ENCODE peak calls at places on chromosomes 7 and 10, in five cellular contexts. V is mammary epithelial cell, K is type B pancreatic cell, T is heart right ventricle, G is AG04450. I is an unnamed sample.

GRCh38 chr7:96414931-96415292 is 93.0 kb upstream of the SLC25A13 start:
- DNase-seq in V (peak), K (no peak), T (no peak), G (no peak), I (no peak)

GRCh38 chr10:122421054-122421625 is 33.3 kb upstream of the ARMS2 start:
- DNase-seq in V (peak), K (no peak), T (no peak), G (no peak), I (peak)

GRCh38 chr7:96629884-96630283 is 79.8 kb downstream of the SEM1 start:
- DNase-seq in V (no peak), K (no peak), T (no peak), G (no peak), I (no peak)

GRCh38 chr10:127952575-127952869 is 45.6 kb downstream of the PTPRE start:
- DNase-seq in V (no peak), K (no peak), T (no peak), G (no peak), I (no peak)

GRCh38 chr7:43758861-43759683 is 592 bp downstream of the BLVRA start:
- DNase-seq in V (peak), K (peak), T (peak), G (no peak), I (no peak)

GRCh38 chr7:158617737-158618128 is 30.1 kb upstream of the PTPRN2 start:
- DNase-seq in V (no peak), K (no peak), T (no peak), G (no peak), I (no peak)

GRCh38 chr10:10803273-10803672 is 214.4 kb upstream of the CELF2 start:
- DNase-seq in V (no peak), K (no peak), T (no peak), G (no peak), I (no peak)

GRCh38 chr10:131279516-131279915 is 32.0 kb downstream of the TCERG1L start:
- DNase-seq in V (no peak), K (no peak), T (no peak), G (no peak), I (no peak)

GRCh38 chr10:14382022-14382421 is 51.3 kb upstream of the FRMD4A start:
- DNase-seq in V (no peak), K (no peak), T (no peak), G (peak), I (no peak)

GRCh38 chr10:105140600-105140999 is 499.5 kb downstream of the SORCS3 start:
- DNase-seq in V (no peak), K (no peak), T (no peak), G (no peak), I (no peak)

GRCh38 chr7:28328822-28329615 is 83.3 kb upstream of the CREB5 start:
- DNase-seq in V (no peak), K (no peak), T (no peak), G (no peak), I (no peak)

GRCh38 chr7:94252971-94253370 is 141.7 kb upstream of the COL1A2 start:
- DNase-seq in V (no peak), K (no peak), T (no peak), G (no peak), I (no peak)

GRCh38 chr7:4667776-4668509 is 14.2 kb upstream of the FOXK1 start:
- DNase-seq in V (peak), K (no peak), T (no peak), G (peak), I (peak)

GRCh38 chr7:142300689-142301088 is 42.8 kb upstream of the PRSS58 start:
- DNase-seq in V (no peak), K (no peak), T (no peak), G (no peak), I (no peak)

GRCh38 chr10:93115661-93116383 is 42.1 kb downstream of the CYP26A1 start:
- DNase-seq in V (peak), K (peak), T (peak), G (no peak), I (no peak)

GRCh38 chr7:16627236-16627635 is 18.3 kb downstream of the ANKMY2 start:
- DNase-seq in V (no peak), K (no peak), T (no peak), G (no peak), I (peak)

GRCh38 chr7:132328760-132329159 is 247.5 kb downstream of the PLXNA4 start:
- DNase-seq in V (no peak), K (no peak), T (no peak), G (no peak), I (no peak)

GRCh38 chr7:155106356-155106755 is 36.2 kb downstream of the HTR5A start:
- DNase-seq in V (no peak), K (no peak), T (no peak), G (no peak), I (no peak)

DNA sequence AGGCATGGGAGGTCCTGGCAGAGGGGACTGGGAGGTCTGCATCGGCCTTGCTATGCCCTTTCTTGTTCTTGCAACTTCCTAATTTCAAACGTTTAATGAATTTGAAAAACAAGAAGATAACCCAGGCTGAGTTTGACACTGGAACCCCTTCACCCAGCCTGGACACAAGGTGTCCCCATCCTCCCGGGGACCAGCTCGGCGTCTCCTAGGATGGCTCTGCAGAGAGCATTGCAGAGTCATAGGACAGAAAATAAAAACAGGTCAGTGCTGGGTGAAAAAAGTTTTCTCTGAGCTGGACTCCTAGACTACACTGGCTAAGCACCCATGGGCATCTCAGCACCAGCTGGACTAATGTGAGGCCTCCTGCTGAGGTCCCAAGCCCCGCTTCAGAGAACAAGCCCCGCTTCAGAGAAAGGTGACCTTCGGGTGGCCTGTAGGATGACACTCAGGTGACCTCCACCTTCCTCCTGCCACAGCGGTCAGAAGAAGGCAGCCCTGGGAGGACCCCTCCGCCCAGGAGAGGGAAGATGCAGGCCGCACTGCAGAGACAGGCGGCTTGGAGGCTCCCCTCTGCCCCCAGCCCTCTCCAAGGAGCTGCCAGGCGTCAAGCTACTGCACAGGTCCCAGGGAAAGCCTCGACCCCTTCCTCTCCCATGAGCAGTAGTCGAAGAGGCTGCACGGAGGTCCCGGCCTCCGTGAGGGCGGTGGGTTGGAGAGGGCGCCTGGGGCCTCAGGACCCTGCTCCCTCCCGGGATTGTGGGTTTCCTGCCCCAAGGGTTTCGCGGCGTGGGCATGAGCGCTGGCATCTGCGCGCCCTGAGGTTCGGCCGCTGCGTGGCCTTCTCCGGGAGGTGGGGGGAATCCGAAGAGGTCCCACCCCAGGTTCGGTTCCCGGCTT is 9.2 kb upstream of the UNCX start:
- DNase-seq in V (no peak), K (no peak), T (no peak), G (no peak), I (no peak)
- TF ChIP-seq CTCF in V (no peak), K (peak), T (no peak), G (no peak), I (peak)

GRCh38 chr10:11988924-11989323 is 53.7 kb downstream of the UPF2 start:
- DNase-seq in V (no peak), K (no peak), T (no peak), G (no peak), I (no peak)

DNA sequence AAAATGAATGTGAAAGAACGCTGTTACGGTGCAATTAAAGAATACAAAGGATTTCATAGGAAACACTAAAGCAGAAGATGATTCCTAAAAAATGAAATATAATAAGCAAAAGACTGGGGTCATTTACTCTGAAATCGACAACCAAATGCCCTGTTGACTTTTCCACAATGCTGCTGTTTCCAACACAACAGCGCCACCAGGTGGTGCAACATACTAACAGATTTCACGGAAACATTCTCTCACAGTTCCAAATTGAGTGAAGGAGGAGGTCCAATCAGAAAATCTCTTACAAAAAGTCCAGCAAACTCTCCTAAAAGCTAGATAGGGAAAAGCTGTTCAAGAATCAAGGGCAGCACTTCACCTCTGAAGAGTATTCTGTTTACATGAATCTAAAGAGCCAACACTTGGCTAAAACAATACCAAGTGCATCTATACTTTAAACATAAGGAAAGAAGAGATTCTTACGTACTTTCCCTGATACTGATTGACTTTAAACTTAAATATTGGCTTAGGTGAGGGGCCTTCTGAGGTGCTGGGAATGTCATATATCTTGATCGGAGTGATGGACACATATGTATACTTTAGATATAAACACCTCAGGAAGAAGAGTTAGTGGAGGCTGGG is 55.9 kb downstream of the UPF2 start:
- DNase-seq in V (peak), K (peak), T (peak), G (peak), I (peak)
- TF ChIP-seq CTCF in V (peak), K (peak), T (peak), G (peak), I (peak)

GRCh38 chr7:136424058-136424457 is 444.4 kb upstream of the CHRM2 start:
- DNase-seq in V (no peak), K (no peak), T (no peak), G (no peak), I (no peak)
- TF ChIP-seq CTCF in V (no peak), K (no peak), T (no peak), G (no peak), I (no peak)

GRCh38 chr10:103698266-103698665 is 157.1 kb downstream of the SH3PXD2A start:
- DNase-seq in V (no peak), K (no peak), T (peak), G (no peak), I (no peak)

GRCh38 chr10:103697787-103698186 is 157.6 kb downstream of the SH3PXD2A start:
- DNase-seq in V (no peak), K (no peak), T (no peak), G (no peak), I (no peak)

GRCh38 chr10:103701380-103702222 is 153.8 kb downstream of the SH3PXD2A start:
- DNase-seq in V (no peak), K (no peak), T (no peak), G (no peak), I (no peak)

GRCh38 chr10:103700436-103700715 is 155.0 kb downstream of the SH3PXD2A start:
- DNase-seq in V (no peak), K (no peak), T (no peak), G (no peak), I (no peak)

DNA sequence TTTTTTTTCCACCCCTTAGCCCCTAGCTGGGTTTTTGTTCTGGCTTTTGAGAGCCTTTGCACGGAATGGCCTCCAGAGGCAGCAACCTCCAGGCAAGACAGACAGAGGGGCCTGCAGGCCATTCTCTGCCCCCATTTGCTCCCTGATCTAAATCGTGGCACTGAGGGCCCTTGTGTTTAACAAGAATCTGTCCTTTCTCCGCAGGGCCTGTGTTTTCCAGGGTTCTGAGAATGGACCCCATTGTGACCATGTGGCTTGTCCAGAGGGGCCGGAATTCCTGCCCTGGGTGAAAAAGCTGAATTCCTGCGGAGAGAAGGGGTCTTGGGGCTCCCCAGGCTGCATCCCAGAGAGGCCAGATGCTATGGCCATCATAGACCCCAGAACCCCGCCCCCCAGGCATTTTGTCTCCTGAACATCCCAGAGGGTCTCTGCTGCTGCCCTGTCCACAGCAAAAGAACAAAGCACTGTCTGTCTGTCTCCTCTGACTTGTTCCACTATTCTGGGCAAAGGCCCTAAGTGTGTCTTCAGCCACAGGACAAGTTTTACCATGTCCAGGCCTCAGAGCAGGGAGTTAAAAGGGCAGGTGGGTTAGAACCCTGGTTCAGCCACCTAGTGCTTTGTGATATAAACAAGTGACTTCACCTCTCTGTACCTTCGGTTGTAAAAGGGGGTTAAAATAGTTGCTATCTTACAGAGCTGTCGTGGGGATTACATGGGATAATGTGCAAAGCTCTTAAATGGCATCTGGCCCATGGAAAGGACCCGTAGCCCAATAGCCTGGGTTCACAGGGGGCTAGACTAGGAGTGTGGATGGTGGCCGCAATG is 155.6 kb downstream of the SH3PXD2A start:
- DNase-seq in V (no peak), K (no peak), T (no peak), G (no peak), I (no peak)
- TF ChIP-seq CTCF in V (no peak), K (peak), T (no peak), G (peak), I (peak)

DNA sequence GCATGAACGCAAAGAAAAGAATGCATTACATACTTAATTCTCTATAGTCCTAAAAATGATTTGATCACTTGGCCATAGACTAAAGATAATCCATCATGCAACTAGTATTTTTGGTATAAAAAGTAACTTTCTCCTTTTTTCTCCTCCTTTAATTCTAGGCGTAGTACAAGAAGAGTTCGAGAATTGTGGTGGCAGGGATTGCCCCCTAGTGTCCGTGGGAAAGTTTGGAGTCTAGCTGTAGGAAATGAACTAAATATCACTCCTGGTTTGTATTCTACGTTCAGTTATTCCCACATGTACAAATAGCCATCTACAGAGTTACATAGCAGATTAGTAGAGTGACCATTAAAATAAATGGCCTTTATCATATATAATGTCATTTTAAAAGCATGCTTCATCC is 45.5 kb upstream of the HELLS start:
- DNase-seq in V (no peak), K (no peak), T (no peak), G (no peak), I (no peak)
- TF ChIP-seq CTCF in V (peak), K (peak), T (peak), G (peak), I (peak)

GRCh38 chr10:107139237-107139636 is 25.3 kb downstream of the SORCS1 start:
- DNase-seq in V (no peak), K (no peak), T (no peak), G (no peak), I (no peak)

GRCh38 chr10:107148906-107149305 is 15.6 kb downstream of the SORCS1 start:
- DNase-seq in V (no peak), K (no peak), T (no peak), G (no peak), I (no peak)

GRCh38 chr10:107141539-107142061 is 22.9 kb downstream of the SORCS1 start:
- DNase-seq in V (no peak), K (no peak), T (no peak), G (no peak), I (no peak)

GRCh38 chr10:107144490-107144889 is 20.0 kb downstream of the SORCS1 start:
- DNase-seq in V (no peak), K (no peak), T (no peak), G (no peak), I (no peak)
- TF ChIP-seq CTCF in V (no peak), K (peak), T (peak), G (no peak), I (no peak)